ENCODE peak calls at places on chromosomes 11 and 22, in nine cellular contexts. I is AG10803; F is BJ; B is transverse colon; D is naive thymus-derived CD8-positive, alpha-beta T cell; E is caudate nucleus; Z is kidney glomerular epithelial cell; W is T1000; X is Right ventricle myocardium superior. Y is an unnamed sample.

GRCh38 chr11:2120359-2121100 is 18.7 kb downstream of the IGF2 start:
- DNase-seq in I (peak), F (no peak), B (no peak), D (no peak), E (no peak), Z (no peak), W (no peak), X (peak), Y (no peak)

GRCh38 chr22:37860796-37861421 is 11.7 kb downstream of the EIF3L start:
- DNase-seq in I (no peak), F (no peak), B (no peak), D (no peak), E (no peak), Z (no peak), W (no peak), X (no peak), Y (no peak)

GRCh38 chr11:35688023-35688422 is 25.4 kb downstream of the TRIM44 start:
- DNase-seq in I (peak), F (no peak), B (no peak), D (no peak), E (no peak), Z (no peak), W (no peak), X (no peak), Y (no peak)

GRCh38 chr11:33909552-33909951 is 17.7 kb upstream of the LMO2 start:
- DNase-seq in I (no peak), F (no peak), B (no peak), D (no peak), E (no peak), Z (no peak), W (no peak), X (no peak), Y (no peak)

GRCh38 chr11:132999519-132999918 is 532.8 kb downstream of the OPCML start:
- DNase-seq in I (no peak), F (no peak), B (no peak), D (no peak), E (no peak), Z (no peak), W (no peak), X (no peak), Y (no peak)

GRCh38 chr11:57297221-57297620 is 27.5 kb downstream of the TNKS1BP1 start:
- DNase-seq in I (no peak), F (no peak), B (no peak), D (no peak), E (no peak), Z (no peak), W (no peak), X (no peak), Y (no peak)

GRCh38 chr22:17098379-17098819 is 13.6 kb downstream of the IL17RA start:
- DNase-seq in I (no peak), F (no peak), B (no peak), D (peak), E (no peak), Z (no peak), W (no peak), X (peak), Y (no peak)

GRCh38 chr11:94017446-94017845 is 3.7 kb upstream of the HEPHL1 start:
- DNase-seq in I (no peak), F (no peak), B (no peak), D (no peak), E (no peak), Z (no peak), W (no peak), X (no peak), Y (no peak)

GRCh38 chr22:30397656-30398635 is 1.1 kb downstream of the SEC14L2 start:
- DNase-seq in I (no peak), F (no peak), B (no peak), D (peak), E (no peak), Z (no peak), W (no peak), X (no peak), Y (no peak)

GRCh38 chr22:25779426-25779825 is 37.4 kb downstream of the MYO18B start:
- DNase-seq in I (no peak), F (no peak), B (no peak), D (no peak), E (no peak), Z (no peak), W (no peak), X (no peak), Y (no peak)

GRCh38 chr22:24338701-24339451 is 68.2 kb downstream of the SPECC1L start:
- DNase-seq in I (peak), F (no peak), B (no peak), D (no peak), E (no peak), Z (no peak), W (no peak), X (no peak), Y (no peak)

GRCh38 chr11:82867495-82868082 is 32.6 kb downstream of the PRCP start:
- DNase-seq in I (peak), F (no peak), B (peak), D (peak), E (peak), Z (peak), W (peak), X (no peak), Y (peak)

GRCh38 chr11:122137081-122137793 is 21.2 kb upstream of the BLID start:
- DNase-seq in I (peak), F (peak), B (no peak), D (no peak), E (no peak), Z (peak), W (no peak), X (no peak), Y (no peak)

GRCh38 chr11:69918231-69918937 is 99.2 kb upstream of the FGF3 start:
- DNase-seq in I (no peak), F (no peak), B (peak), D (no peak), E (no peak), Z (no peak), W (no peak), X (peak), Y (no peak)

GRCh38 chr11:120710354-120711187 is 199.0 kb downstream of the GRIK4 start:
- DNase-seq in I (peak), F (peak), B (peak), D (no peak), E (peak), Z (peak), W (peak), X (peak), Y (peak)

GRCh38 chr11:76266269-76266668 is 60.0 kb upstream of the WNT11 start:
- DNase-seq in I (peak), F (peak), B (no peak), D (no peak), E (no peak), Z (peak), W (no peak), X (no peak), Y (no peak)

GRCh38 chr11:96036863-96037262 is 113.0 kb upstream of the MTMR2 start:
- DNase-seq in I (no peak), F (no peak), B (no peak), D (no peak), E (no peak), Z (no peak), W (no peak), X (no peak), Y (no peak)

GRCh38 chr11:43327987-43328386 is 16.2 kb downstream of the API5 start:
- DNase-seq in I (peak), F (peak), B (no peak), D (no peak), E (no peak), Z (peak), W (peak), X (no peak), Y (no peak)

GRCh38 chr11:98062714-98063113 is 958.0 kb upstream of the CNTN5 start:
- DNase-seq in I (no peak), F (no peak), B (no peak), D (no peak), E (no peak), Z (no peak), W (no peak), X (no peak), Y (no peak)

GRCh38 chr22:23256986-23257888 is 76.9 kb downstream of the BCR start:
- DNase-seq in I (peak), F (peak), B (peak), D (no peak), E (no peak), Z (no peak), W (no peak), X (peak), Y (no peak)

GRCh38 chr11:117333921-117334320 is 6.3 kb downstream of the CEP164 start:
- DNase-seq in I (peak), F (no peak), B (no peak), D (no peak), E (peak), Z (no peak), W (no peak), X (no peak), Y (no peak)

GRCh38 chr11:6013042-6013441 is 6.3 kb upstream of the OR56A4 start:
- DNase-seq in I (no peak), F (no peak), B (no peak), D (no peak), E (no peak), Z (no peak), W (no peak), X (no peak), Y (no peak)

GRCh38 chr11:129286813-129287212 is 88.8 kb upstream of the BARX2 start:
- DNase-seq in I (no peak), F (no peak), B (no peak), D (no peak), E (no peak), Z (no peak), W (no peak), X (no peak), Y (no peak)

GRCh38 chr11:68331338-68331947 is 19.1 kb downstream of the LRP5 start:
- DNase-seq in I (no peak), F (no peak), B (peak), D (no peak), E (no peak), Z (no peak), W (no peak), X (no peak), Y (no peak)

GRCh38 chr11:12223771-12224536 is 113.6 kb downstream of the MICAL2 start:
- DNase-seq in I (no peak), F (no peak), B (peak), D (no peak), E (no peak), Z (no peak), W (no peak), X (no peak), Y (no peak)

GRCh38 chr11:616320-617220 is 820 bp upstream of the IRF7 start:
- DNase-seq in I (no peak), F (no peak), B (no peak), D (no peak), E (no peak), Z (no peak), W (no peak), X (peak), Y (no peak)

GRCh38 chr11:68194675-68195294 is 18.3 kb downstream of the KMT5B start:
- DNase-seq in I (no peak), F (no peak), B (no peak), D (no peak), E (no peak), Z (no peak), W (no peak), X (no peak), Y (no peak)

GRCh38 chr11:35307221-35307621 is 112.1 kb downstream of the SLC1A2 start:
- DNase-seq in I (no peak), F (no peak), B (no peak), D (no peak), E (peak), Z (no peak), W (no peak), X (no peak), Y (peak)

GRCh38 chr11:1123970-1124369 is 33.8 kb upstream of the MUC5AC start:
- DNase-seq in I (no peak), F (no peak), B (no peak), D (no peak), E (no peak), Z (no peak), W (no peak), X (no peak), Y (peak)

GRCh38 chr22:19525666-19526065 is 1.5 kb upstream of the CLDN5 start:
- DNase-seq in I (no peak), F (no peak), B (no peak), D (no peak), E (no peak), Z (no peak), W (no peak), X (no peak), Y (no peak)

Y was measured in dorsolateral prefrontal cortex.